ENCODE peak calls at places on chromosomes 16 and 17, in four cellular contexts. R, L, V and F are unnamed samples.

GRCh38 chr17:41697122-41697962 is 8.7 kb downstream of the EIF1 start:
- DNase-seq in V (peak; percentile 94), L (peak; percentile 43), R (no peak), F (no peak)

GRCh38 chr16:68360547-68360946 is 49.7 kb downstream of the PRMT7 start:
- DNase-seq in V (no peak), R (no peak), L (no peak), F (no peak)

GRCh38 chr16:34801875-34802274 is 1342.5 kb downstream of the TP53TG3F start:
- DNase-seq in R (no peak), L (no peak), V (peak; percentile 67), F (no peak)

GRCh38 chr16:50219402-50219975 is 46.9 kb upstream of the ADCY7 start:
- DNase-seq in R (no peak), L (no peak), V (no peak), F (no peak)

GRCh38 chr17:32258383-32259121 is 7.1 kb upstream of the RHBDL3 start:
- DNase-seq in L (no peak), R (no peak), V (no peak), F (no peak)

GRCh38 chr17:15341966-15342365 is 569 bp upstream of the TEKT3 start:
- DNase-seq in R (no peak), V (no peak), L (no peak), F (no peak)

GRCh38 chr16:77336637-77337036 is 98.2 kb downstream of the ADAMTS18 start:
- DNase-seq in V (no peak), L (no peak), R (no peak), F (no peak)

GRCh38 chr16:57285379-57285778 is 907 bp upstream of the PLLP start:
- DNase-seq in R (no peak), L (no peak), V (no peak), F (no peak)

GRCh38 chr17:9470171-9470570 is 105.4 kb downstream of the STX8 start:
- DNase-seq in V (no peak), R (peak; percentile 15), L (peak; percentile 36), F (no peak)

GRCh38 chr16:10537946-10538345 is 42.5 kb downstream of the EMP2 start:
- DNase-seq in V (no peak), R (no peak), L (no peak), F (no peak)

GRCh38 chr17:78921437-78921971 is 3.7 kb downstream of the TIMP2 start:
- DNase-seq in V (no peak), R (no peak), L (no peak), F (no peak)

GRCh38 chr16:89378947-89379771 is 111.2 kb downstream of the ANKRD11 start:
- DNase-seq in R (no peak), L (no peak), V (no peak), F (no peak)

GRCh38 chr17:12993631-12994030 is 24.2 kb downstream of the ELAC2 start:
- DNase-seq in V (no peak), R (no peak), L (no peak), F (no peak)

GRCh38 chr17:62656446-62656845 is 29.0 kb downstream of the MRC2 start:
- DNase-seq in L (no peak), R (no peak), V (no peak), F (no peak)

GRCh38 chr17:53032861-53033271 is 789.9 kb upstream of the KIF2B start:
- DNase-seq in R (no peak), V (no peak), L (peak; percentile 65), F (no peak)

GRCh38 chr17:77857306-77857555 is 101.3 kb upstream of the TNRC6C start:
- DNase-seq in L (no peak), R (no peak), V (no peak), F (no peak)

GRCh38 chr16:48244863-48245195 is 729 bp downstream of the LONP2 start:
- DNase-seq in L (no peak), V (no peak), R (no peak), F (no peak)

GRCh38 chr17:46929413-46929812 is 6.5 kb downstream of the GOSR2 start:
- DNase-seq in L (no peak), R (no peak), V (no peak), F (no peak)

GRCh38 chr17:181213-182163 is at the start of gene DOC2B:
- DNase-seq in L (no peak), R (no peak), V (no peak), F (no peak)

GRCh38 chr16:11196286-11196828 is 59.6 kb downstream of the SOCS1 start:
- DNase-seq in L (no peak), R (peak; percentile 59), V (no peak), F (no peak)

GRCh38 chr17:42670199-42670924 is 6.4 kb downstream of the PLEKHH3 start:
- DNase-seq in R (no peak), V (no peak), L (no peak), F (no peak)

GRCh38 chr16:19859166-19859565 is 25.5 kb downstream of the GPRC5B start:
- DNase-seq in R (no peak), V (no peak), L (no peak), F (no peak)

GRCh38 chr16:678858-679807 is 1.1 kb upstream of the STUB1 start:
- DNase-seq in L (peak; percentile 70), V (peak; percentile 94), R (no peak), F (no peak)

GRCh38 chr16:87691686-87692079 is 74.1 kb downstream of the KLHDC4 start:
- DNase-seq in V (no peak), L (no peak), R (no peak), F (no peak)

GRCh38 chr16:35208001-35208935 is 1748.9 kb downstream of the TP53TG3F start:
- DNase-seq in R (no peak), L (no peak), V (peak; percentile 84), F (no peak)

GRCh38 chr16:73054131-73054496 is 6.2 kb upstream of the ZFHX3 start:
- DNase-seq in V (no peak), L (no peak), R (no peak), F (no peak)

GRCh38 chr16:68074850-68075249 is 10.3 kb upstream of the NFATC3 start:
- DNase-seq in L (peak; percentile 96), R (no peak), V (no peak), F (no peak)

GRCh38 chr17:73628642-73629552 is 15.3 kb downstream of the SDK2 start:
- DNase-seq in R (no peak), L (peak; percentile 14), V (no peak), F (no peak)

GRCh38 chr16:77394699-77395098 is 40.1 kb downstream of the ADAMTS18 start:
- DNase-seq in L (no peak), V (no peak), R (no peak), F (no peak)

GRCh38 chr16:48291303-48291702 is 44.0 kb upstream of the ABCC11 start:
- DNase-seq in R (no peak), L (no peak), V (no peak), F (no peak)

GRCh38 chr17:56142325-56142724 is 10.9 kb upstream of the ANKFN1 start:
- DNase-seq in V (no peak), L (no peak), R (no peak), F (peak; percentile 86)

GRCh38 chr17:75404739-75405364 is 626 bp downstream of the GRB2 start:
- DNase-seq in V (peak; percentile 87), L (peak; percentile 58), R (no peak), F (no peak)

GRCh38 chr16:86681440-86681838 is 103.1 kb downstream of the FOXL1 start:
- DNase-seq in L (no peak), V (no peak), R (no peak), F (no peak)

GRCh38 chr17:39699818-39700147 is at the start of gene ERBB2:
- DNase-seq in R (no peak), L (no peak), V (peak; percentile 94), F (peak; percentile 31)

GRCh38 chr17:60770946-60771422 is 93.3 kb downstream of the BCAS3 start:
- DNase-seq in V (no peak), L (no peak), R (no peak), F (no peak)

DNA sequence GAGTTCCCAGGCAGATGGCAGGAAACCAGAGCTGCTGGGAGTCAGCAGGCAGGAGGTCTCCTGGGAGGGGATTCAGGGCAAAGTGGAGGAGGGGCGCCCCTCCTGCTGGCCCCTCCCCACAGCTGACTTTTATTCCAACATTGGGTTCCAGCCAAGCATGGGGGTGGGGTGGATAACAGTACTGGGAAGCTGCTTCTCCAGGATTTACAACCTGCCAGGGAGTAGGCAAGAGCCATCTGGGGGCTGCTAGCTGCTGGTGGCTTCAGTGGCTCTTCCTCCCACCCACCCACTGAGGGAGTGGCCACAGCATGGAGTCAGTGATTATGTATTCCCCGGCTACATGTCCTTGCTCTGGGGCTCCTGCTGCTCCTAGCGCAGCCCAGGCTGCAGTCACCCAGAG is 36.8 kb downstream of the TMEM132E start:
- DNase-seq in V (no peak), R (no peak), L (no peak), F (no peak)
- H3K4me3 ChIP-seq in V (no peak overlapping the region), R (no peak overlapping the region), L (no peak overlapping the region), F (no peak overlapping the region)

GRCh38 chr17:67713169-67713568 is 4.6 kb upstream of the NOL11 start:
- DNase-seq in R (no peak), V (no peak), L (no peak), F (no peak)

GRCh38 chr17:67718325-67718941 is 697 bp downstream of the NOL11 start:
- DNase-seq in R (no peak), V (no peak), L (peak; percentile 59), F (no peak)

GRCh38 chr17:67717624-67718324 is at the start of gene NOL11:
- DNase-seq in L (peak; percentile 99), V (peak; percentile 100), R (peak; percentile 91), F (peak; percentile 92)

GRCh38 chr17:67716405-67716798 is 1.3 kb upstream of the NOL11 start:
- DNase-seq in R (no peak), V (no peak), L (peak; percentile 12), F (no peak)

DNA sequence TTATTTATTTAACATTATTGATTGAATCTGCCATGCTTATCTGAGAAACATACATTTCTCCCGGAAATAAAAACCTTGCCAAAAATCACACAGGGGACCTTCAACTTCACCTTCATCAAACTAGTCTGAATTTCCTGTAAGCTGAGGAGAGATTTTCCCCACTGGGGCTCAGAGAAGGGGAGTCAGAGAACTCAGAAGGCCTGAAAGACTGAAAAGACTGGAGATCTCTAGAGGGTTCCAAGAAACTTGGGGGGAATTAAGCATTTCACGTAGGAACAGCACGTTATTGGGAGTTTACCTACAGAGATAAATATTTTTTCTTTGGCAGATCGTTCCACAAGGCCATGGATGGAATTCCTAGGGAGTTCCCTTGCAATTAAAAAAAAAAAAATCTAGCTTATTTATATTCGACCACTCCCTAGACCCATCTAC is 528 bp upstream of the NOL11 start:
- DNase-seq in L (no peak), V (no peak), R (no peak), F (no peak)
- H3K4me3 ChIP-seq in L (peak overlapping the region; percentile 72), V (peak overlapping the region; percentile 33), R (peak overlapping the region; percentile 100), F (peak overlapping the region; percentile 66)

DNA sequence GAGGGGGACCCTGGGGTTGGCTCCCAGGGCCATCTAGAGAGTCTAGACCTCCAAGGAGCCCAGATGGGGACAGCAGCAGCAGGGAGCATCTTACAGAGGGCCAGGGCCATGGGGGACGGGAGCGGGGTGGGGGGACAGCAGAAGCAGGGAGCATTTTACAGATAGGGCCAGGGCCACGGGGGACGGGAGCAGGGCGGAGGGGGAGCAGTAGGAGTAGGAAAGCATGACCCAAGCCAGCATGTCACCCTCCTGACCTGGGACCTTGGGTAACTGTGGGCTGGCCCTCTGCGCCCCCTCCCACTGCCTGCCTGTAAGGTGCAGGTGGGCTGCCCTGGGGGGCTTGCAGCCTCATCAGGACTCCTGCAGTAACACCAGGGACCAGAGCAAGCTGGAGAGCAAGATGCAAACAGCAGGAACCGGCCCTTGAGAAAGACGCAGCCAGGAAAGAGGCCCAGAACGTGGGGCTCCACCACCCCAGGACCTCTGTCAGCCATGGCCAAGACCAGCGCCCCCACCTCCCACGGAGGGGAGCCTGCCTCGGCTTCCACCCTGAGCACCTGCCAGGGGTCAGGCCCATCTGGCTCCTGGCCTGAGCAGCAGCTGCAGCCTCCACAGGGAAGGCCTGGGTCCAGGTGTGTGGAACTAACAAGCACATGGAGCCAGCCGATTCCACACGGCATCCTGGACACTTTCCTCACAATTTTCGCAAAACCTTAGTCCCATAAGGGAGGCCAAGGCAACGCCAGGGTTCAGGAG is 2.4 kb downstream of the ZNF598 start:
- DNase-seq in L (no peak), R (no peak), V (no peak), F (no peak)
- H3K4me3 ChIP-seq in L (peak overlapping the region; percentile 86), R (peak overlapping the region; percentile 69), V (no peak overlapping the region), F (peak overlapping the region; percentile 56)

GRCh38 chr17:48184721-48185120 is 77.2 kb downstream of the SNX11 start:
- DNase-seq in R (no peak), V (no peak), L (no peak), F (no peak)
- H3K4me3 ChIP-seq in R (no peak overlapping the region), V (no peak overlapping the region), L (no peak overlapping the region), F (no peak overlapping the region)